ENCODE peak calls at places on chromosomes 11 and 22, in eight cellular contexts. One of them, this sample, is unnamed.
A peak's percentile ranks its signal among the peaks of the same experiment; 100 is the strongest.

GRCh38 chr11:85628771-85629341 is 463 bp downstream of the TMEM126B start:
- DNase-seq in amniotic epithelial cell: no peak
- DNase-seq in BE2C: no peak
- DNase-seq in immature natural killer cell: no peak
- DNase-seq in KBM-7: no peak
- DNase-seq in HEK293T: no peak
- DNase-seq in astrocyte of the hippocampus: no peak
- DNase-seq in skeletal muscle cell: no peak
- DNase-seq in this sample: no peak

GRCh38 chr11:95948637-95949036 is 24.7 kb upstream of the MTMR2 start:
- DNase-seq in BE2C: no peak
- DNase-seq in skeletal muscle cell: no peak
- DNase-seq in astrocyte of the hippocampus: no peak
- DNase-seq in HEK293T: no peak
- DNase-seq in amniotic epithelial cell: no peak
- DNase-seq in immature natural killer cell: peak; percentile 21
- DNase-seq in KBM-7: no peak
- DNase-seq in this sample: no peak

GRCh38 chr11:31240340-31240904 is 129.1 kb downstream of the DCDC1 start:
- DNase-seq in BE2C: peak; percentile 26
- DNase-seq in KBM-7: peak; percentile 55
- DNase-seq in amniotic epithelial cell: peak; percentile 45
- DNase-seq in HEK293T: peak; percentile 30
- DNase-seq in skeletal muscle cell: no peak
- DNase-seq in immature natural killer cell: no peak
- DNase-seq in astrocyte of the hippocampus: peak; percentile 70
- DNase-seq in this sample: peak; percentile 32

GRCh38 chr11:121237686-121238658 is 54.6 kb upstream of the SC5D start:
- DNase-seq in KBM-7: no peak
- DNase-seq in astrocyte of the hippocampus: peak; percentile 71
- DNase-seq in immature natural killer cell: no peak
- DNase-seq in skeletal muscle cell: no peak
- DNase-seq in HEK293T: no peak
- DNase-seq in amniotic epithelial cell: peak; percentile 86
- DNase-seq in BE2C: no peak
- DNase-seq in this sample: peak; percentile 67

GRCh38 chr22:48942698-48943566 is 884.7 kb downstream of the BRD1 start:
- DNase-seq in HEK293T: no peak
- DNase-seq in skeletal muscle cell: no peak
- DNase-seq in astrocyte of the hippocampus: no peak
- DNase-seq in BE2C: no peak
- DNase-seq in immature natural killer cell: no peak
- DNase-seq in amniotic epithelial cell: no peak
- DNase-seq in KBM-7: no peak
- DNase-seq in this sample: no peak

GRCh38 chr11:101860694-101861371 is 54.0 kb upstream of the CEP126 start:
- DNase-seq in KBM-7: peak; percentile 27
- DNase-seq in BE2C: peak; percentile 29
- DNase-seq in amniotic epithelial cell: peak; percentile 58
- DNase-seq in astrocyte of the hippocampus: peak; percentile 67
- DNase-seq in immature natural killer cell: peak; percentile 37
- DNase-seq in HEK293T: peak; percentile 70
- DNase-seq in skeletal muscle cell: peak; percentile 36
- DNase-seq in this sample: peak; percentile 19

GRCh38 chr22:37545703-37546435 is 14.4 kb upstream of the CDC42EP1 start:
- DNase-seq in BE2C: no peak
- DNase-seq in immature natural killer cell: no peak
- DNase-seq in KBM-7: no peak
- DNase-seq in skeletal muscle cell: peak; percentile 91
- DNase-seq in amniotic epithelial cell: peak; percentile 99
- DNase-seq in astrocyte of the hippocampus: peak; percentile 97
- DNase-seq in HEK293T: no peak
- DNase-seq in this sample: peak; percentile 90

GRCh38 chr11:31767665-31768064 is 43.5 kb downstream of the PAX6 start:
- DNase-seq in amniotic epithelial cell: no peak
- DNase-seq in HEK293T: no peak
- DNase-seq in immature natural killer cell: no peak
- DNase-seq in KBM-7: no peak
- DNase-seq in skeletal muscle cell: no peak
- DNase-seq in BE2C: no peak
- DNase-seq in astrocyte of the hippocampus: peak; percentile 27
- DNase-seq in this sample: no peak

GRCh38 chr11:73189723-73190556 is 28.1 kb upstream of the P2RY2 start:
- DNase-seq in immature natural killer cell: no peak
- DNase-seq in HEK293T: no peak
- DNase-seq in KBM-7: no peak
- DNase-seq in amniotic epithelial cell: no peak
- DNase-seq in skeletal muscle cell: no peak
- DNase-seq in BE2C: peak; percentile 25
- DNase-seq in astrocyte of the hippocampus: no peak
- DNase-seq in this sample: no peak

GRCh38 chr22:48254311-48254873 is 1491.9 kb downstream of the TBC1D22A start:
- DNase-seq in immature natural killer cell: no peak
- DNase-seq in KBM-7: no peak
- DNase-seq in astrocyte of the hippocampus: no peak
- DNase-seq in skeletal muscle cell: no peak
- DNase-seq in HEK293T: no peak
- DNase-seq in BE2C: no peak
- DNase-seq in amniotic epithelial cell: no peak
- DNase-seq in this sample: no peak

GRCh38 chr11:18699269-18699596 is 654 bp downstream of the TMEM86A start:
- DNase-seq in immature natural killer cell: no peak
- DNase-seq in amniotic epithelial cell: peak; percentile 21
- DNase-seq in KBM-7: no peak
- DNase-seq in HEK293T: no peak
- DNase-seq in skeletal muscle cell: no peak
- DNase-seq in BE2C: no peak
- DNase-seq in astrocyte of the hippocampus: no peak
- DNase-seq in this sample: no peak

GRCh38 chr11:95534809-95535208 is 254.8 kb downstream of the FAM76B start:
- DNase-seq in skeletal muscle cell: no peak
- DNase-seq in KBM-7: no peak
- DNase-seq in immature natural killer cell: no peak
- DNase-seq in astrocyte of the hippocampus: no peak
- DNase-seq in BE2C: no peak
- DNase-seq in amniotic epithelial cell: no peak
- DNase-seq in HEK293T: no peak
- DNase-seq in this sample: no peak

GRCh38 chr11:12838463-12839120 is 164.4 kb downstream of the TEAD1 start:
- DNase-seq in BE2C: no peak
- DNase-seq in immature natural killer cell: no peak
- DNase-seq in KBM-7: no peak
- DNase-seq in astrocyte of the hippocampus: no peak
- DNase-seq in skeletal muscle cell: no peak
- DNase-seq in amniotic epithelial cell: peak; percentile 44
- DNase-seq in HEK293T: no peak
- DNase-seq in this sample: no peak

GRCh38 chr11:123700774-123701173 is 40.7 kb downstream of the ZNF202 start:
- DNase-seq in amniotic epithelial cell: no peak
- DNase-seq in immature natural killer cell: no peak
- DNase-seq in skeletal muscle cell: no peak
- DNase-seq in BE2C: no peak
- DNase-seq in KBM-7: peak; percentile 75
- DNase-seq in astrocyte of the hippocampus: no peak
- DNase-seq in HEK293T: no peak
- DNase-seq in this sample: no peak

GRCh38 chr11:62921573-62922188 is 518 bp upstream of the CHRM1 start:
- DNase-seq in HEK293T: no peak
- DNase-seq in KBM-7: no peak
- DNase-seq in immature natural killer cell: no peak
- DNase-seq in skeletal muscle cell: no peak
- DNase-seq in BE2C: peak; percentile 78
- DNase-seq in astrocyte of the hippocampus: peak; percentile 45
- DNase-seq in amniotic epithelial cell: no peak
- DNase-seq in this sample: no peak

GRCh38 chr11:19291064-19291463 is 50.3 kb upstream of the E2F8 start:
- DNase-seq in BE2C: no peak
- DNase-seq in HEK293T: no peak
- DNase-seq in amniotic epithelial cell: no peak
- DNase-seq in KBM-7: no peak
- DNase-seq in skeletal muscle cell: no peak
- DNase-seq in astrocyte of the hippocampus: no peak
- DNase-seq in immature natural killer cell: no peak
- DNase-seq in this sample: no peak

GRCh38 chr22:25718109-25718830 is 23.7 kb upstream of the MYO18B start:
- DNase-seq in skeletal muscle cell: no peak
- DNase-seq in KBM-7: no peak
- DNase-seq in astrocyte of the hippocampus: no peak
- DNase-seq in BE2C: no peak
- DNase-seq in amniotic epithelial cell: no peak
- DNase-seq in HEK293T: no peak
- DNase-seq in immature natural killer cell: no peak
- DNase-seq in this sample: no peak

GRCh38 chr11:65791719-65792213 is 4.9 kb downstream of the OVOL1 start:
- DNase-seq in astrocyte of the hippocampus: no peak
- DNase-seq in amniotic epithelial cell: no peak
- DNase-seq in HEK293T: no peak
- DNase-seq in KBM-7: peak; percentile 92
- DNase-seq in skeletal muscle cell: no peak
- DNase-seq in BE2C: no peak
- DNase-seq in immature natural killer cell: peak; percentile 48
- DNase-seq in this sample: peak; percentile 39

GRCh38 chr11:58286249-58286648 is 18.2 kb upstream of the OR10W1 start:
- DNase-seq in KBM-7: peak; percentile 35
- DNase-seq in astrocyte of the hippocampus: peak; percentile 37
- DNase-seq in amniotic epithelial cell: peak; percentile 33
- DNase-seq in BE2C: no peak
- DNase-seq in immature natural killer cell: no peak
- DNase-seq in skeletal muscle cell: peak; percentile 4
- DNase-seq in HEK293T: peak; percentile 14
- DNase-seq in this sample: peak; percentile 9

GRCh38 chr11:118290923-118291322 is 13.6 kb upstream of the CD3E start:
- DNase-seq in BE2C: no peak
- DNase-seq in amniotic epithelial cell: peak; percentile 8
- DNase-seq in astrocyte of the hippocampus: no peak
- DNase-seq in HEK293T: no peak
- DNase-seq in KBM-7: peak; percentile 73
- DNase-seq in immature natural killer cell: peak; percentile 51
- DNase-seq in skeletal muscle cell: no peak
- DNase-seq in this sample: no peak

GRCh38 chr11:34213366-34213765 is 107.9 kb downstream of the NAT10 start:
- DNase-seq in astrocyte of the hippocampus: peak; percentile 35
- DNase-seq in HEK293T: no peak
- DNase-seq in skeletal muscle cell: no peak
- DNase-seq in amniotic epithelial cell: no peak
- DNase-seq in immature natural killer cell: no peak
- DNase-seq in KBM-7: no peak
- DNase-seq in BE2C: no peak
- DNase-seq in this sample: no peak

GRCh38 chr11:79428406-79428805 is 12.4 kb downstream of the TENM4 start:
- DNase-seq in HEK293T: no peak
- DNase-seq in KBM-7: no peak
- DNase-seq in BE2C: no peak
- DNase-seq in immature natural killer cell: no peak
- DNase-seq in amniotic epithelial cell: no peak
- DNase-seq in skeletal muscle cell: no peak
- DNase-seq in astrocyte of the hippocampus: peak; percentile 42
- DNase-seq in this sample: no peak

GRCh38 chr22:47740109-47740805 is 977.8 kb downstream of the TBC1D22A start:
- DNase-seq in BE2C: no peak
- DNase-seq in astrocyte of the hippocampus: no peak
- DNase-seq in skeletal muscle cell: no peak
- DNase-seq in KBM-7: no peak
- DNase-seq in HEK293T: no peak
- DNase-seq in immature natural killer cell: no peak
- DNase-seq in amniotic epithelial cell: no peak
- DNase-seq in this sample: no peak

GRCh38 chr11:95404370-95404769 is 173.4 kb upstream of the SESN3 start:
- DNase-seq in astrocyte of the hippocampus: no peak
- DNase-seq in KBM-7: no peak
- DNase-seq in amniotic epithelial cell: no peak
- DNase-seq in BE2C: peak; percentile 34
- DNase-seq in immature natural killer cell: no peak
- DNase-seq in skeletal muscle cell: no peak
- DNase-seq in HEK293T: no peak
- DNase-seq in this sample: peak; percentile 73

GRCh38 chr11:94494200-94494545 is 389 bp downstream of the ANKRD49 start:
- DNase-seq in skeletal muscle cell: no peak
- DNase-seq in astrocyte of the hippocampus: no peak
- DNase-seq in amniotic epithelial cell: peak; percentile 14
- DNase-seq in immature natural killer cell: no peak
- DNase-seq in HEK293T: no peak
- DNase-seq in KBM-7: no peak
- DNase-seq in BE2C: no peak
- DNase-seq in this sample: no peak

GRCh38 chr11:720642-721346 is 14.8 kb downstream of the EPS8L2 start:
- DNase-seq in KBM-7: peak; percentile 27
- DNase-seq in amniotic epithelial cell: no peak
- DNase-seq in HEK293T: no peak
- DNase-seq in BE2C: peak; percentile 33
- DNase-seq in astrocyte of the hippocampus: no peak
- DNase-seq in immature natural killer cell: no peak
- DNase-seq in skeletal muscle cell: no peak
- DNase-seq in this sample: no peak

GRCh38 chr22:29617922-29618629 is 14.6 kb downstream of the NF2 start:
- DNase-seq in amniotic epithelial cell: peak; percentile 77
- DNase-seq in HEK293T: no peak
- DNase-seq in KBM-7: no peak
- DNase-seq in astrocyte of the hippocampus: peak; percentile 68
- DNase-seq in skeletal muscle cell: no peak
- DNase-seq in immature natural killer cell: no peak
- DNase-seq in BE2C: no peak
- DNase-seq in this sample: no peak

GRCh38 chr11:12397953-12398352 is 20.6 kb downstream of the PARVA start:
- DNase-seq in skeletal muscle cell: peak; percentile 97
- DNase-seq in immature natural killer cell: no peak
- DNase-seq in KBM-7: no peak
- DNase-seq in amniotic epithelial cell: peak; percentile 99
- DNase-seq in BE2C: peak; percentile 44
- DNase-seq in HEK293T: no peak
- DNase-seq in astrocyte of the hippocampus: peak; percentile 74
- DNase-seq in this sample: peak; percentile 71

GRCh38 chr22:45336971-45337431 is 27.3 kb downstream of the FAM118A start:
- DNase-seq in immature natural killer cell: no peak
- DNase-seq in BE2C: no peak
- DNase-seq in HEK293T: no peak
- DNase-seq in skeletal muscle cell: no peak
- DNase-seq in KBM-7: no peak
- DNase-seq in amniotic epithelial cell: no peak
- DNase-seq in astrocyte of the hippocampus: peak; percentile 69
- DNase-seq in this sample: no peak

GRCh38 chr11:69352181-69352580 is 58.2 kb downstream of the MYEOV start:
- DNase-seq in BE2C: no peak
- DNase-seq in astrocyte of the hippocampus: no peak
- DNase-seq in amniotic epithelial cell: peak; percentile 7
- DNase-seq in HEK293T: no peak
- DNase-seq in skeletal muscle cell: no peak
- DNase-seq in KBM-7: no peak
- DNase-seq in immature natural killer cell: no peak
- DNase-seq in this sample: no peak

GRCh38 chr11:98104249-98104648 is 916.5 kb upstream of the CNTN5 start:
- DNase-seq in amniotic epithelial cell: no peak
- DNase-seq in BE2C: no peak
- DNase-seq in HEK293T: no peak
- DNase-seq in astrocyte of the hippocampus: no peak
- DNase-seq in immature natural killer cell: no peak
- DNase-seq in skeletal muscle cell: no peak
- DNase-seq in KBM-7: no peak
- DNase-seq in this sample: no peak

GRCh38 chr11:9169595-9170295 is 78.3 kb upstream of the SCUBE2 start:
- DNase-seq in immature natural killer cell: no peak
- DNase-seq in BE2C: no peak
- DNase-seq in astrocyte of the hippocampus: no peak
- DNase-seq in HEK293T: no peak
- DNase-seq in KBM-7: no peak
- DNase-seq in amniotic epithelial cell: peak; percentile 65
- DNase-seq in skeletal muscle cell: no peak
- DNase-seq in this sample: no peak

GRCh38 chr22:22773427-22773826 is 114.2 kb upstream of the IGLL5 start:
- DNase-seq in astrocyte of the hippocampus: no peak
- DNase-seq in immature natural killer cell: no peak
- DNase-seq in KBM-7: no peak
- DNase-seq in BE2C: no peak
- DNase-seq in skeletal muscle cell: no peak
- DNase-seq in amniotic epithelial cell: no peak
- DNase-seq in HEK293T: no peak
- DNase-seq in this sample: no peak

GRCh38 chr11:128610765-128611617 is 23.6 kb upstream of the ETS1 start:
- DNase-seq in immature natural killer cell: peak; percentile 58
- DNase-seq in skeletal muscle cell: no peak
- DNase-seq in BE2C: no peak
- DNase-seq in amniotic epithelial cell: no peak
- DNase-seq in HEK293T: no peak
- DNase-seq in astrocyte of the hippocampus: no peak
- DNase-seq in KBM-7: no peak
- DNase-seq in this sample: no peak

This sample was measured in SJCRH30.